ENCODE peak calls at places on chromosomes 3 and 15, in six cellular contexts. One of them, this sample, is unnamed.

GRCh38 chr3:96814581-96815567 is at the start of gene EPHA6:
- DNase-seq in GM12878: no peak
- DNase-seq in HCT116: no peak
- DNase-seq in K562: no peak
- DNase-seq in H1: peak; percentile 65
- DNase-seq in HepG2: no peak
- DNase-seq in this sample: no peak

GRCh38 chr3:66486646-66487045 is 14.2 kb downstream of the LRIG1 start:
- DNase-seq in HepG2: no peak
- DNase-seq in K562: no peak
- DNase-seq in H1: no peak
- DNase-seq in HCT116: no peak
- DNase-seq in GM12878: no peak
- DNase-seq in this sample: no peak

GRCh38 chr15:25053000-25053815 is 98.4 kb downstream of the SNRPN start:
- DNase-seq in GM12878: no peak
- DNase-seq in K562: no peak
- DNase-seq in H1: peak; percentile 39
- DNase-seq in HCT116: no peak
- DNase-seq in HepG2: no peak
- DNase-seq in this sample: no peak

GRCh38 chr3:142009029-142009428 is 132.6 kb downstream of the ATP1B3 start:
- DNase-seq in HepG2: no peak
- DNase-seq in H1: no peak
- DNase-seq in K562: no peak
- DNase-seq in HCT116: no peak
- DNase-seq in GM12878: no peak
- DNase-seq in this sample: no peak

GRCh38 chr3:157916672-157917071 is 189.5 kb downstream of the SHOX2 start:
- DNase-seq in HCT116: no peak
- DNase-seq in HepG2: no peak
- DNase-seq in H1: no peak
- DNase-seq in GM12878: no peak
- DNase-seq in K562: no peak
- DNase-seq in this sample: no peak

GRCh38 chr15:54131410-54131809 is 153.2 kb downstream of the UNC13C start:
- DNase-seq in GM12878: no peak
- DNase-seq in HCT116: no peak
- DNase-seq in K562: no peak
- DNase-seq in HepG2: no peak
- DNase-seq in H1: no peak
- DNase-seq in this sample: no peak

GRCh38 chr15:76928231-76928630 is 3.3 kb upstream of the RCN2 start:
- DNase-seq in H1: no peak
- DNase-seq in HepG2: no peak
- DNase-seq in K562: no peak
- DNase-seq in GM12878: no peak
- DNase-seq in HCT116: no peak
- DNase-seq in this sample: no peak

GRCh38 chr3:194512895-194513601 is 26.2 kb upstream of the ATP13A3 start:
- DNase-seq in H1: no peak
- DNase-seq in GM12878: no peak
- DNase-seq in HepG2: peak; percentile 77
- DNase-seq in K562: no peak
- DNase-seq in HCT116: no peak
- DNase-seq in this sample: no peak

GRCh38 chr3:196886175-196886574 is 18.5 kb downstream of the SENP5 start:
- DNase-seq in HCT116: no peak
- DNase-seq in GM12878: no peak
- DNase-seq in H1: no peak
- DNase-seq in HepG2: no peak
- DNase-seq in K562: no peak
- DNase-seq in this sample: no peak

GRCh38 chr3:109804697-109805096 is 467.4 kb upstream of the DPPA4 start:
- DNase-seq in H1: no peak
- DNase-seq in GM12878: no peak
- DNase-seq in K562: no peak
- DNase-seq in HCT116: peak; percentile 84
- DNase-seq in HepG2: no peak
- DNase-seq in this sample: no peak

GRCh38 chr15:63155486-63155885 is 1.8 kb downstream of the RPS27L start:
- DNase-seq in HCT116: no peak
- DNase-seq in HepG2: peak; percentile 35
- DNase-seq in K562: no peak
- DNase-seq in H1: no peak
- DNase-seq in GM12878: no peak
- DNase-seq in this sample: no peak

GRCh38 chr3:182908471-182908870 is 71.9 kb downstream of the DCUN1D1 start:
- DNase-seq in H1: no peak
- DNase-seq in K562: no peak
- DNase-seq in HCT116: no peak
- DNase-seq in HepG2: no peak
- DNase-seq in GM12878: no peak
- DNase-seq in this sample: no peak

GRCh38 chr15:89330119-89330518 is 4.5 kb downstream of the POLG start:
- DNase-seq in K562: no peak
- DNase-seq in HepG2: no peak
- DNase-seq in GM12878: no peak
- DNase-seq in H1: no peak
- DNase-seq in HCT116: no peak
- DNase-seq in this sample: no peak

GRCh38 chr3:133595341-133595740 is 21.9 kb downstream of the CDV3 start:
- DNase-seq in K562: no peak
- DNase-seq in HCT116: no peak
- DNase-seq in GM12878: no peak
- DNase-seq in H1: no peak
- DNase-seq in HepG2: no peak
- DNase-seq in this sample: no peak

GRCh38 chr15:39936187-39936586 is 2.3 kb downstream of the EIF2AK4 start:
- DNase-seq in HCT116: no peak
- DNase-seq in H1: no peak
- DNase-seq in GM12878: no peak
- DNase-seq in HepG2: no peak
- DNase-seq in K562: no peak
- DNase-seq in this sample: no peak

GRCh38 chr3:11832964-11833621 is 13.6 kb downstream of the TAMM41 start:
- DNase-seq in HCT116: no peak
- DNase-seq in K562: no peak
- DNase-seq in HepG2: peak; percentile 20
- DNase-seq in H1: no peak
- DNase-seq in GM12878: no peak
- DNase-seq in this sample: peak; percentile 33

GRCh38 chr3:49005998-49006397 is 1.2 kb upstream of the WDR6 start:
- DNase-seq in HepG2: no peak
- DNase-seq in HCT116: no peak
- DNase-seq in GM12878: no peak
- DNase-seq in H1: no peak
- DNase-seq in K562: no peak
- DNase-seq in this sample: no peak

GRCh38 chr15:57557267-57557666 is 34.4 kb upstream of the MYZAP start:
- DNase-seq in HCT116: no peak
- DNase-seq in H1: no peak
- DNase-seq in HepG2: no peak
- DNase-seq in GM12878: no peak
- DNase-seq in K562: no peak
- DNase-seq in this sample: no peak

GRCh38 chr3:100412897-100413590 is 11.7 kb downstream of the LNP1 start:
- DNase-seq in GM12878: no peak
- DNase-seq in HepG2: no peak
- DNase-seq in K562: no peak
- DNase-seq in HCT116: no peak
- DNase-seq in H1: no peak
- DNase-seq in this sample: no peak

GRCh38 chr15:62972814-62973213 is 69.7 kb upstream of the TPM1 start:
- DNase-seq in HCT116: no peak
- DNase-seq in GM12878: no peak
- DNase-seq in HepG2: no peak
- DNase-seq in H1: no peak
- DNase-seq in K562: no peak
- DNase-seq in this sample: no peak

GRCh38 chr3:62990704-62991413 is 115.6 kb upstream of the CADPS start:
- DNase-seq in HCT116: no peak
- DNase-seq in HepG2: no peak
- DNase-seq in GM12878: no peak
- DNase-seq in H1: no peak
- DNase-seq in K562: no peak
- DNase-seq in this sample: peak; percentile 36

GRCh38 chr15:37880009-37880834 is 54.2 kb upstream of the TMCO5A start:
- DNase-seq in HCT116: peak; percentile 38
- DNase-seq in HepG2: peak; percentile 7
- DNase-seq in GM12878: no peak
- DNase-seq in K562: peak; percentile 14
- DNase-seq in H1: no peak
- DNase-seq in this sample: peak; percentile 13

GRCh38 chr15:64981812-64982431 is 7.8 kb downstream of the SPG21 start:
- DNase-seq in H1: no peak
- DNase-seq in HepG2: peak; percentile 51
- DNase-seq in GM12878: no peak
- DNase-seq in HCT116: no peak
- DNase-seq in K562: no peak
- DNase-seq in this sample: no peak

GRCh38 chr3:184193991-184194539 is 8.1 kb downstream of the ABCF3 start:
- DNase-seq in H1: no peak
- DNase-seq in K562: no peak
- DNase-seq in HCT116: no peak
- DNase-seq in HepG2: no peak
- DNase-seq in GM12878: no peak
- DNase-seq in this sample: no peak

GRCh38 chr3:127790009-127790533 is 32.2 kb downstream of the MGLL start:
- DNase-seq in K562: no peak
- DNase-seq in GM12878: no peak
- DNase-seq in HCT116: no peak
- DNase-seq in H1: no peak
- DNase-seq in HepG2: no peak
- DNase-seq in this sample: no peak

GRCh38 chr15:44435893-44436667 is 8.7 kb downstream of the CTDSPL2 start:
- DNase-seq in K562: no peak
- DNase-seq in HepG2: no peak
- DNase-seq in H1: no peak
- DNase-seq in HCT116: no peak
- DNase-seq in GM12878: no peak
- DNase-seq in this sample: no peak

GRCh38 chr3:17456650-17457049 is 285.8 kb downstream of the TBC1D5 start:
- DNase-seq in H1: no peak
- DNase-seq in K562: no peak
- DNase-seq in HepG2: no peak
- DNase-seq in GM12878: no peak
- DNase-seq in HCT116: no peak
- DNase-seq in this sample: no peak

DNA sequence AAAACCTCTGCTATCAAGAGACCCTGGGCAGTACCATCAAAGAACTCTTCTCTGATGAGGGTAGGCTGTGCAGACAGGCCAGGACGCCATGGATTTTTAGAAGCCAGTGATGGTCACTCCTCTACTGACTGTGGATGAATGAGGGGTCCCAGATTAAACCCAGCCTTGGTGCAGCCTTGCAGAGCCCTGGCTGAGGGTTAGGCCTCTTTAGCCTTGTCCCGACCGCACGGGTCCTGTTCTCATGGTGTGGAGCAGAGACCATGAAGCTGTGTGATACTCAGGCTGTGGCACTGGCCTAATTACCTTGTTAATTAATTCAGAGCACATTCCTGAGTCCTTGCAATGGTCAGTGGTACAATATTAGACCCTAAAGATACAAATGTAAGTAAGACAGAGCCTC is 71.7 kb downstream of the FBN1 start:
- DNase-seq in HepG2: no peak
- DNase-seq in GM12878: no peak
- DNase-seq in HCT116: no peak
- DNase-seq in K562: no peak
- DNase-seq in H1: no peak
- DNase-seq in this sample: no peak
- H3K4me3 ChIP-seq in HepG2: no peak overlapping the region
- H3K4me3 ChIP-seq in GM12878: no peak overlapping the region
- H3K4me3 ChIP-seq in HCT116: no peak overlapping the region
- H3K4me3 ChIP-seq in K562: no peak overlapping the region
- H3K4me3 ChIP-seq in H1: no peak overlapping the region
- H3K4me3 ChIP-seq in this sample: no peak overlapping the region

GRCh38 chr3:156492801-156493261 is 62.1 kb downstream of the SSR3 start:
- DNase-seq in K562: no peak
- DNase-seq in H1: no peak
- DNase-seq in HepG2: no peak
- DNase-seq in GM12878: no peak
- DNase-seq in HCT116: no peak
- DNase-seq in this sample: no peak
- TF ChIP-seq YY1 in K562: no peak
- TF ChIP-seq YY1 in H1: no peak
- TF ChIP-seq YY1 in HepG2: no peak
- TF ChIP-seq YY1 in GM12878: no peak
- TF ChIP-seq YY1 in HCT116: no peak
- TF ChIP-seq YY1 in this sample: no peak

GRCh38 chr3:46990573-46991374 is 11.3 kb downstream of the NBEAL2 start:
- DNase-seq in GM12878: peak; percentile 85
- DNase-seq in HepG2: no peak
- DNase-seq in HCT116: no peak
- DNase-seq in K562: no peak
- DNase-seq in H1: no peak
- DNase-seq in this sample: no peak
- TF ChIP-seq ZNF274 in GM12878: no peak
- TF ChIP-seq ZNF274 in HepG2: no peak
- TF ChIP-seq ZNF274 in HCT116: no peak
- TF ChIP-seq ZNF274 in K562: no peak
- TF ChIP-seq ZNF274 in H1: no peak
- TF ChIP-seq ZNF274 in this sample: no peak

DNA sequence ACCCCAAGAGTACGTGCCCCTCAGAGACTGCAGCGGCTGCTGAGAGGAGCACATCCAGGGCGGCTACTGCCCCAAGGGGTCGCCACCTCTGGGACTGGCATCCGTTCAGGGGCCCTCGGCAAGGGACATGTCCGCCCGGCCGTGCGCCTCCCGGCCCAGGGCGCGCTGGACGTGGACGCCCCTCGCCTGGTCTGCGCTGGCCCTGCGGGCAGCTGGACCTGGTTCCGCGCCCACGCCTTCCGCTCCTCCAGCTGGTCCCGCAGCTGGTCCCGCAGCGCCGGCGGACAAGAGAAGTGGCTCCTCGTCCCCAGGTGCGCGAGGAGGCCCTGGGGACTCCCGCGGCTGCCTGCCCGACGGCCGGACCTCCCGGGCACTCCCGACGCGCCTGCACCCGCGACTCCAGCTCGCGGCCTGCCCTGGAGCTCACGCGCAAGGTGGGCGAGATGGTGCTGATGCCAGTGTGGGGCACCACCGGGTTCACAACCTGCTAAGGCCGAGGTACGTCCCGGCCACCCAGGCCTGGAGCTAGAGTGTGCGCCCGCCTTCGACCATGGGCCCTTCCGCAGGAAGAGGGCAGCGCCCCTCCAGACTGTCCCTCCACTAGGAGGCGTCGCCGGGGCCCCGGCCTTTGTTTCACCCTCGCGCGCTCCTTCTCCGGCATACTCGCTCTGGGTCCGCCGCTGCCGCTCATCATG is 14.4 kb upstream of the GP9 start:
- DNase-seq in H1: peak; percentile 82
- DNase-seq in HepG2: no peak
- DNase-seq in K562: no peak
- DNase-seq in HCT116: no peak
- DNase-seq in GM12878: no peak
- DNase-seq in this sample: no peak
- H3K4me3 ChIP-seq in H1: no peak overlapping the region
- H3K4me3 ChIP-seq in HepG2: no peak overlapping the region
- H3K4me3 ChIP-seq in K562: no peak overlapping the region
- H3K4me3 ChIP-seq in HCT116: no peak overlapping the region
- H3K4me3 ChIP-seq in GM12878: no peak overlapping the region
- H3K4me3 ChIP-seq in this sample: no peak overlapping the region